ENCODE peak calls at places on chromosome 9, in four cellular contexts. One of them, this sample, is unnamed.

GRCh38 chr9:123763910-123764588 is 165.9 kb downstream of the DENND1A start:
- DNase-seq in LoVo: no peak
- DNase-seq in germinal center: no peak
- DNase-seq in D341Med: no peak
- DNase-seq in this sample: no peak

GRCh38 chr9:107711528-107711927 is 222.0 kb upstream of the KLF4 start:
- DNase-seq in LoVo: peak; percentile 90
- DNase-seq in germinal center: no peak
- DNase-seq in D341Med: no peak
- DNase-seq in this sample: peak; percentile 25

GRCh38 chr9:113564804-113565237 is 101.3 kb downstream of the RGS3 start:
- DNase-seq in LoVo: no peak
- DNase-seq in germinal center: no peak
- DNase-seq in D341Med: peak; percentile 47
- DNase-seq in this sample: peak; percentile 69

GRCh38 chr9:88989961-88990570 is 1.2 kb upstream of the S1PR3 start:
- DNase-seq in LoVo: no peak
- DNase-seq in germinal center: no peak
- DNase-seq in D341Med: no peak
- DNase-seq in this sample: no peak

GRCh38 chr9:94993821-94994165 is 267.3 kb downstream of the AOPEP start:
- DNase-seq in LoVo: no peak
- DNase-seq in germinal center: no peak
- DNase-seq in D341Med: no peak
- DNase-seq in this sample: no peak

GRCh38 chr9:100100268-100100667 is 1.2 kb downstream of the INVS start:
- DNase-seq in LoVo: no peak
- DNase-seq in germinal center: no peak
- DNase-seq in D341Med: no peak
- DNase-seq in this sample: no peak

GRCh38 chr9:98075332-98075805 is 18.8 kb downstream of the NANS start:
- DNase-seq in LoVo: no peak
- DNase-seq in germinal center: no peak
- DNase-seq in D341Med: no peak
- DNase-seq in this sample: no peak

GRCh38 chr9:69385474-69386091 is 60.6 kb downstream of the ENTREP1 start:
- DNase-seq in LoVo: no peak
- DNase-seq in germinal center: no peak
- DNase-seq in D341Med: no peak
- DNase-seq in this sample: no peak

GRCh38 chr9:131627846-131628820 is 82.8 kb downstream of the PRRT1B start:
- DNase-seq in LoVo: no peak
- DNase-seq in germinal center: peak; percentile 65
- DNase-seq in D341Med: no peak
- DNase-seq in this sample: no peak

GRCh38 chr9:114172981-114173833 is 17.9 kb downstream of the COL27A1 start:
- DNase-seq in LoVo: no peak
- DNase-seq in germinal center: no peak
- DNase-seq in D341Med: no peak
- DNase-seq in this sample: no peak

GRCh38 chr9:97772145-97772544 is 75.0 kb upstream of the XPA start:
- DNase-seq in LoVo: no peak
- DNase-seq in germinal center: no peak
- DNase-seq in D341Med: no peak
- DNase-seq in this sample: no peak

GRCh38 chr9:98222885-98223640 is 30.6 kb upstream of the CORO2A start:
- DNase-seq in LoVo: peak; percentile 83
- DNase-seq in germinal center: no peak
- DNase-seq in D341Med: no peak
- DNase-seq in this sample: no peak

GRCh38 chr9:20989923-20990341 is 41.5 kb downstream of the HACD4 start:
- DNase-seq in LoVo: no peak
- DNase-seq in germinal center: no peak
- DNase-seq in D341Med: no peak
- DNase-seq in this sample: no peak

GRCh38 chr9:715743-716400 is 125.6 kb upstream of the DMRT1 start:
- DNase-seq in LoVo: no peak
- DNase-seq in germinal center: no peak
- DNase-seq in D341Med: no peak
- DNase-seq in this sample: no peak

GRCh38 chr9:72271617-72272478 is 93.2 kb downstream of the ZFAND5 start:
- DNase-seq in LoVo: peak; percentile 73
- DNase-seq in germinal center: peak; percentile 63
- DNase-seq in D341Med: peak; percentile 71
- DNase-seq in this sample: peak; percentile 50

GRCh38 chr9:127938298-127938690 is 640 bp upstream of the DPM2 start:
- DNase-seq in LoVo: no peak
- DNase-seq in germinal center: no peak
- DNase-seq in D341Med: no peak
- DNase-seq in this sample: no peak

GRCh38 chr9:34588671-34589370 is 703 bp downstream of the CNTFR start:
- DNase-seq in LoVo: no peak
- DNase-seq in germinal center: no peak
- DNase-seq in D341Med: no peak
- DNase-seq in this sample: peak; percentile 69

GRCh38 chr9:35051069-35051967 is 21.1 kb downstream of the VCP start:
- DNase-seq in LoVo: peak; percentile 20
- DNase-seq in germinal center: peak; percentile 61
- DNase-seq in D341Med: peak; percentile 62
- DNase-seq in this sample: peak; percentile 67

GRCh38 chr9:18448101-18448500 is 25.9 kb upstream of the ADAMTSL1 start:
- DNase-seq in LoVo: no peak
- DNase-seq in germinal center: no peak
- DNase-seq in D341Med: no peak
- DNase-seq in this sample: no peak

GRCh38 chr9:37034938-37035471 is 937 bp upstream of the PAX5 start:
- DNase-seq in LoVo: peak; percentile 5
- DNase-seq in germinal center: no peak
- DNase-seq in D341Med: no peak
- DNase-seq in this sample: peak; percentile 38

GRCh38 chr9:2209400-2209799 is 194.3 kb downstream of the SMARCA2 start:
- DNase-seq in LoVo: no peak
- DNase-seq in germinal center: no peak
- DNase-seq in D341Med: no peak
- DNase-seq in this sample: no peak

GRCh38 chr9:14238044-14238443 is 75.9 kb downstream of the NFIB start:
- DNase-seq in LoVo: peak; percentile 50
- DNase-seq in germinal center: no peak
- DNase-seq in D341Med: no peak
- DNase-seq in this sample: no peak

GRCh38 chr9:6557883-6558282 is 87.6 kb downstream of the GLDC start:
- DNase-seq in LoVo: no peak
- DNase-seq in germinal center: no peak
- DNase-seq in D341Med: no peak
- DNase-seq in this sample: peak; percentile 69

GRCh38 chr9:131676431-131676972 is 63.4 kb downstream of the RAPGEF1 start:
- DNase-seq in LoVo: no peak
- DNase-seq in germinal center: no peak
- DNase-seq in D341Med: no peak
- DNase-seq in this sample: no peak

GRCh38 chr9:97852001-97852398 is 1.0 kb upstream of the FOXE1 start:
- DNase-seq in LoVo: no peak
- DNase-seq in germinal center: no peak
- DNase-seq in D341Med: no peak
- DNase-seq in this sample: no peak

GRCh38 chr9:120873512-120873911 is 3.5 kb downstream of the PHF19 start:
- DNase-seq in LoVo: peak; percentile 68
- DNase-seq in germinal center: no peak
- DNase-seq in D341Med: no peak
- DNase-seq in this sample: no peak

GRCh38 chr9:112858625-112859147 is 32.0 kb downstream of the SLC46A2 start:
- DNase-seq in LoVo: no peak
- DNase-seq in germinal center: peak; percentile 66
- DNase-seq in D341Med: no peak
- DNase-seq in this sample: no peak

GRCh38 chr9:2645569-2645968 is 24.0 kb downstream of the VLDLR start:
- DNase-seq in LoVo: no peak
- DNase-seq in germinal center: no peak
- DNase-seq in D341Med: no peak
- DNase-seq in this sample: no peak

GRCh38 chr9:128635266-128636023 is 21.2 kb downstream of the DYNC2I2 start:
- DNase-seq in LoVo: peak; percentile 99
- DNase-seq in germinal center: no peak
- DNase-seq in D341Med: peak; percentile 85
- DNase-seq in this sample: peak; percentile 81

GRCh38 chr9:81893929-81894328 is 34.3 kb upstream of the SPATA31D4 start:
- DNase-seq in LoVo: no peak
- DNase-seq in germinal center: no peak
- DNase-seq in D341Med: no peak
- DNase-seq in this sample: no peak

GRCh38 chr9:92716557-92716956 is 46.6 kb upstream of the IPPK start:
- DNase-seq in LoVo: peak; percentile 13
- DNase-seq in germinal center: peak; percentile 83
- DNase-seq in D341Med: peak; percentile 87
- DNase-seq in this sample: peak; percentile 90

GRCh38 chr9:21853414-21853813 is 51.0 kb downstream of the MTAP start:
- DNase-seq in LoVo: peak; percentile 29
- DNase-seq in germinal center: no peak
- DNase-seq in D341Med: no peak
- DNase-seq in this sample: no peak

GRCh38 chr9:112043423-112043822 is 131.7 kb downstream of the SUSD1 start:
- DNase-seq in LoVo: no peak
- DNase-seq in germinal center: no peak
- DNase-seq in D341Med: no peak
- DNase-seq in this sample: no peak

GRCh38 chr9:70421272-70422180 is 7.1 kb upstream of the KLF9 start:
- DNase-seq in LoVo: no peak
- DNase-seq in germinal center: peak; percentile 18
- DNase-seq in D341Med: peak; percentile 43
- DNase-seq in this sample: no peak

This sample was measured in SK-N-SH.